ENCODE peak calls at places on chromosome 21, in four cellular contexts. One of them, this sample, is unnamed.

GRCh38 chr21:35198004-35198403 is 148.9 kb upstream of the RUNX1 start:
- DNase-seq in GM12865: no peak
- DNase-seq in H7: no peak
- DNase-seq in body of pancreas: no peak
- DNase-seq in this sample: no peak

GRCh38 chr21:33932731-33933130 is 17.1 kb upstream of the ATP5PO start:
- DNase-seq in body of pancreas: no peak
- DNase-seq in GM12865: no peak
- DNase-seq in H7: no peak
- DNase-seq in this sample: no peak

GRCh38 chr21:34523019-34523418 is 11.0 kb upstream of the KCNE1 start:
- DNase-seq in H7: peak
- DNase-seq in body of pancreas: no peak
- DNase-seq in GM12865: no peak
- DNase-seq in this sample: no peak

GRCh38 chr21:33855190-33855589 is 60.4 kb downstream of the ATP5PO start:
- DNase-seq in H7: peak
- DNase-seq in body of pancreas: no peak
- DNase-seq in GM12865: peak
- DNase-seq in this sample: no peak

GRCh38 chr21:28916150-28916893 is 76.4 kb downstream of the LTN1 start:
- DNase-seq in H7: no peak
- DNase-seq in GM12865: no peak
- DNase-seq in body of pancreas: no peak
- DNase-seq in this sample: no peak

GRCh38 chr21:29961291-29962027 is 21.7 kb upstream of the GRIK1 start:
- DNase-seq in GM12865: no peak
- DNase-seq in body of pancreas: no peak
- DNase-seq in H7: no peak
- DNase-seq in this sample: no peak

GRCh38 chr21:30981403-30981802 is 56.9 kb downstream of the KRTAP19-8 start:
- DNase-seq in GM12865: no peak
- DNase-seq in H7: peak
- DNase-seq in body of pancreas: no peak
- DNase-seq in this sample: no peak

GRCh38 chr21:35400233-35400939 is 351.3 kb upstream of the RUNX1 start:
- DNase-seq in H7: peak
- DNase-seq in GM12865: peak
- DNase-seq in body of pancreas: peak
- DNase-seq in this sample: no peak

GRCh38 chr21:23936224-23936623 is 1671.1 kb downstream of the MRPL39 start:
- DNase-seq in body of pancreas: no peak
- DNase-seq in GM12865: peak
- DNase-seq in H7: peak
- DNase-seq in this sample: peak

GRCh38 chr21:14116080-14116481 is 94.7 kb downstream of the LIPI start:
- DNase-seq in H7: no peak
- DNase-seq in body of pancreas: no peak
- DNase-seq in GM12865: peak
- DNase-seq in this sample: no peak

GRCh38 chr21:35113064-35113463 is 64.0 kb upstream of the RUNX1 start:
- DNase-seq in GM12865: no peak
- DNase-seq in body of pancreas: no peak
- DNase-seq in H7: no peak
- DNase-seq in this sample: no peak

GRCh38 chr21:16573581-16573980 is 843.8 kb downstream of the USP25 start:
- DNase-seq in H7: no peak
- DNase-seq in body of pancreas: no peak
- DNase-seq in GM12865: no peak
- DNase-seq in this sample: no peak

GRCh38 chr21:29298348-29299045 is at the start of gene BACH1:
- DNase-seq in body of pancreas: peak
- DNase-seq in H7: peak
- DNase-seq in GM12865: peak
- DNase-seq in this sample: peak

GRCh38 chr21:21559285-21560045 is 561.3 kb downstream of the NCAM2 start:
- DNase-seq in GM12865: no peak
- DNase-seq in body of pancreas: no peak
- DNase-seq in H7: no peak
- DNase-seq in this sample: no peak

GRCh38 chr21:31526040-31526439 is 133.5 kb upstream of the SOD1 start:
- DNase-seq in GM12865: no peak
- DNase-seq in H7: peak
- DNase-seq in body of pancreas: no peak
- DNase-seq in this sample: no peak

GRCh38 chr21:34807881-34808568 is 139.2 kb downstream of the CLIC6 start:
- DNase-seq in H7: no peak
- DNase-seq in GM12865: peak
- DNase-seq in body of pancreas: no peak
- DNase-seq in this sample: no peak

GRCh38 chr21:28150778-28151177 is 841.9 kb downstream of the LTN1 start:
- DNase-seq in body of pancreas: no peak
- DNase-seq in H7: no peak
- DNase-seq in GM12865: no peak
- DNase-seq in this sample: no peak

GRCh38 chr21:36491191-36491916 is 11.4 kb upstream of the CLDN14 start:
- DNase-seq in body of pancreas: no peak
- DNase-seq in GM12865: no peak
- DNase-seq in H7: no peak
- DNase-seq in this sample: no peak

GRCh38 chr21:33901421-33902288 is 13.9 kb downstream of the ATP5PO start:
- DNase-seq in body of pancreas: no peak
- DNase-seq in GM12865: peak
- DNase-seq in H7: peak
- DNase-seq in this sample: peak

GRCh38 chr21:25639167-25639921 is at the start of gene JAM2:
- DNase-seq in H7: peak
- DNase-seq in GM12865: peak
- DNase-seq in body of pancreas: peak
- DNase-seq in this sample: peak

GRCh38 chr21:31444061-31444460 is 100.0 kb upstream of the TIAM1 start:
- DNase-seq in GM12865: no peak
- DNase-seq in body of pancreas: no peak
- DNase-seq in H7: no peak
- DNase-seq in this sample: no peak

GRCh38 chr21:34808569-34809204 is 139.9 kb downstream of the CLIC6 start:
- DNase-seq in body of pancreas: no peak
- DNase-seq in GM12865: no peak
- DNase-seq in H7: no peak
- DNase-seq in this sample: no peak

GRCh38 chr21:23217597-23217996 is 2219.4 kb downstream of the NCAM2 start:
- DNase-seq in GM12865: no peak
- DNase-seq in body of pancreas: no peak
- DNase-seq in H7: no peak
- DNase-seq in this sample: no peak

GRCh38 chr21:32253215-32253641 is 25.6 kb downstream of the MIS18A start:
- DNase-seq in body of pancreas: peak
- DNase-seq in GM12865: no peak
- DNase-seq in H7: no peak
- DNase-seq in this sample: peak

GRCh38 chr21:29091032-29091431 is 17.6 kb upstream of the CCT8 start:
- DNase-seq in body of pancreas: no peak
- DNase-seq in GM12865: no peak
- DNase-seq in H7: no peak
- DNase-seq in this sample: no peak

GRCh38 chr21:16651956-16652355 is 860.9 kb upstream of the CXADR start:
- DNase-seq in H7: no peak
- DNase-seq in GM12865: no peak
- DNase-seq in body of pancreas: no peak
- DNase-seq in this sample: no peak

GRCh38 chr21:16418211-16418610 is 688.4 kb downstream of the USP25 start:
- DNase-seq in H7: no peak
- DNase-seq in GM12865: no peak
- DNase-seq in body of pancreas: no peak
- DNase-seq in this sample: no peak

GRCh38 chr21:16304700-16305099 is 574.9 kb downstream of the USP25 start:
- DNase-seq in body of pancreas: no peak
- DNase-seq in H7: no peak
- DNase-seq in GM12865: no peak
- DNase-seq in this sample: no peak

GRCh38 chr21:34908424-34909055 is 140.6 kb downstream of the RUNX1 start:
- DNase-seq in body of pancreas: no peak
- DNase-seq in H7: no peak
- DNase-seq in GM12865: no peak
- DNase-seq in this sample: no peak

GRCh38 chr21:14229399-14229798 is 13.4 kb downstream of the RBM11 start:
- DNase-seq in H7: no peak
- DNase-seq in GM12865: no peak
- DNase-seq in body of pancreas: no peak
- DNase-seq in this sample: no peak

GRCh38 chr21:14403681-14404318 is 20.9 kb upstream of the HSPA13 start:
- DNase-seq in GM12865: peak
- DNase-seq in H7: peak
- DNase-seq in body of pancreas: no peak
- DNase-seq in this sample: no peak

GRCh38 chr21:16061194-16061593 is 331.4 kb downstream of the USP25 start:
- DNase-seq in GM12865: no peak
- DNase-seq in body of pancreas: no peak
- DNase-seq in H7: no peak
- DNase-seq in this sample: no peak

GRCh38 chr21:20882462-20883415 is 115.5 kb upstream of the NCAM2 start:
- DNase-seq in GM12865: peak
- DNase-seq in H7: peak
- DNase-seq in body of pancreas: peak
- DNase-seq in this sample: peak

GRCh38 chr21:35329940-35330670 is 281.0 kb upstream of the RUNX1 start:
- DNase-seq in body of pancreas: no peak
- DNase-seq in H7: no peak
- DNase-seq in GM12865: no peak
- DNase-seq in this sample: no peak

GRCh38 chr21:22063140-22063539 is 1064.9 kb downstream of the NCAM2 start:
- DNase-seq in GM12865: no peak
- DNase-seq in H7: no peak
- DNase-seq in body of pancreas: no peak
- DNase-seq in this sample: no peak

GRCh38 chr21:15732996-15733329 is 3.2 kb downstream of the USP25 start:
- DNase-seq in body of pancreas: no peak
- DNase-seq in H7: no peak
- DNase-seq in GM12865: no peak
- DNase-seq in this sample: no peak

GRCh38 chr21:14879458-14879857 is 185.3 kb downstream of the NRIP1 start:
- DNase-seq in H7: no peak
- DNase-seq in GM12865: no peak
- DNase-seq in body of pancreas: no peak
- DNase-seq in this sample: no peak

DNA sequence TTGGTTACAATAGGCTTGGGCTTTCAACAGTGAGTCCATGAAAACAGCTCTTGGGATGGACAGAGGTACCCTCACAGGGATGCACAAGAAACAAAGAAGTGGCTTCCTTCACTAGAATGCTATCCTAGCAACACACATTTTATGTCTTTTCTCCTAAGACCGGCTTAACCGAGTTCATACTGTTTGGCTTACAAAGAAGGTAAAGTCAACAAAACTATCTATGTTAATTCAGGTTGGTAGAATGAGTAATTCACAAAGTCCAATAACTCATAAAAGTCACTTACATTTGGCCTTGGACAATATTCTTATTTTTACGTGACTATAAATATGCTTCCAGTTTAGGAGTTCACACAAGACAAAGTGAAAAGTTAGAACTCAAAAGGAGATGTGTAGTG is 9.0 kb downstream of the ERG start:
- DNase-seq in body of pancreas: no peak
- DNase-seq in GM12865: no peak
- DNase-seq in H7: no peak
- DNase-seq in this sample: no peak
- H3K4me3 ChIP-seq in body of pancreas: no peak
- H3K4me3 ChIP-seq in GM12865: no peak
- H3K4me3 ChIP-seq in H7: no peak
- H3K4me3 ChIP-seq in this sample: no peak

GRCh38 chr21:45975017-45975595 is 6.5 kb upstream of the COL6A1 start:
- DNase-seq in GM12865: no peak
- DNase-seq in H7: peak
- DNase-seq in body of pancreas: peak
- DNase-seq in this sample: no peak
- H3K4me3 ChIP-seq in GM12865: no peak
- H3K4me3 ChIP-seq in H7: peak
- H3K4me3 ChIP-seq in body of pancreas: no peak
- H3K4me3 ChIP-seq in this sample: no peak

GRCh38 chr21:43758811-43759210 is 17.3 kb downstream of the CSTB start:
- DNase-seq in GM12865: no peak
- DNase-seq in H7: no peak
- DNase-seq in body of pancreas: no peak
- DNase-seq in this sample: no peak
- H3K4me3 ChIP-seq in GM12865: no peak
- H3K4me3 ChIP-seq in H7: no peak
- H3K4me3 ChIP-seq in body of pancreas: no peak
- H3K4me3 ChIP-seq in this sample: no peak

GRCh38 chr21:46100426-46100825 is 2.5 kb downstream of the COL6A2 start:
- DNase-seq in body of pancreas: no peak
- DNase-seq in GM12865: no peak
- DNase-seq in H7: no peak
- DNase-seq in this sample: no peak
- H3K4me3 ChIP-seq in body of pancreas: no peak
- H3K4me3 ChIP-seq in GM12865: no peak
- H3K4me3 ChIP-seq in H7: no peak
- H3K4me3 ChIP-seq in this sample: no peak

DNA sequence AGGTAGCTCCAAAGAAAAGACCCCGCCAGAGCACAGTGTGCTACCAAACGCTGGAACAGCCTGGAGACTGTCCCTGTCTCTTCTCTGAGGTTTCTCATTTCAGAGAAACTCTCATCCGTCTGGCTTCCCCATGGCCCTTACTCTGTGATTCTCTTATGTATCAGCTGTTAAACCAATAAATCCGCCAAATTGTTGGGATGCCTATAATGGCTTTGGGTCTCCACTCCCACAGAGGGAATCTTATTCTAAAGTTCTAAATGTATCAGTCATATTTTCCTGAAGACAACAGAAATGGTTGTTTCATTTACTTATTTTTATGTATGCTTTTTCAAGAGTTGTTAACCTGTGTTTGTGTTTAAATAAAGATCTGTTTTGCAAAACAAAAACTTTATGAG is 4.0 kb downstream of the ERG start:
- DNase-seq in GM12865: no peak
- DNase-seq in body of pancreas: no peak
- DNase-seq in H7: no peak
- DNase-seq in this sample: no peak
- H3K4me3 ChIP-seq in GM12865: no peak
- H3K4me3 ChIP-seq in body of pancreas: no peak
- H3K4me3 ChIP-seq in H7: no peak
- H3K4me3 ChIP-seq in this sample: no peak